ENCODE peak calls at places on chromosomes 1 and 21, in six cellular contexts. N is transverse colon, Q is stomach, Z is H1, H is prostate gland, J is K562. D is an unnamed sample.

GRCh38 chr1:114111731-114112661 is 41.7 kb downstream of the SYT6 start:
- DNase-seq in N (no peak), Q (no peak), Z (no peak), J (no peak), H (no peak), D (no peak)

GRCh38 chr1:225888289-225888897 is 553 bp downstream of the LEFTY1 start:
- DNase-seq in H (no peak), Q (no peak), J (no peak), Z (no peak), N (no peak), D (no peak)

GRCh38 chr1:38208720-38209632 is 162.4 kb upstream of the POU3F1 start:
- DNase-seq in Q (no peak), J (no peak), H (no peak), Z (no peak), N (no peak), D (no peak)

GRCh38 chr1:179025975-179026812 is 500 bp downstream of the FAM20B start:
- DNase-seq in J (peak; percentile 85), N (peak; percentile 87), H (peak; percentile 63), Q (peak; percentile 88), Z (peak; percentile 77), D (peak; percentile 40)

GRCh38 chr1:205601209-205601608 is 30.6 kb downstream of the ELK4 start:
- DNase-seq in Q (no peak), N (no peak), Z (no peak), H (no peak), J (no peak), D (no peak)

GRCh38 chr1:15214507-15214906 is 32.5 kb upstream of the FHAD1 start:
- DNase-seq in Q (no peak), N (peak; percentile 36), J (no peak), H (no peak), Z (no peak), D (no peak)

GRCh38 chr1:18109756-18110597 is 2.4 kb downstream of the IGSF21 start:
- DNase-seq in H (peak; percentile 28), Z (peak; percentile 96), J (peak; percentile 10), N (peak; percentile 37), Q (peak; percentile 36), D (peak; percentile 31)

GRCh38 chr1:10045480-10046355 is 13.0 kb downstream of the UBE4B start:
- DNase-seq in Z (no peak), J (peak; percentile 72), N (no peak), Q (peak; percentile 59), H (peak; percentile 82), D (peak; percentile 62)

GRCh38 chr21:32403201-32403701 is 9.3 kb upstream of the EVA1C start:
- DNase-seq in J (peak; percentile 86), H (peak; percentile 65), Q (peak; percentile 57), Z (peak; percentile 63), N (peak; percentile 59), D (no peak)

GRCh38 chr1:3327936-3328590 is 126.4 kb upstream of the ARHGEF16 start:
- DNase-seq in H (no peak), J (no peak), Z (no peak), Q (no peak), N (no peak), D (no peak)

GRCh38 chr1:66980745-66981367 is 56.1 kb downstream of the MIER1 start:
- DNase-seq in Q (no peak), Z (no peak), H (no peak), J (no peak), N (no peak), D (no peak)

GRCh38 chr1:21280482-21280881 is 9.8 kb downstream of the ECE1 start:
- DNase-seq in J (no peak), N (no peak), Q (no peak), Z (no peak), H (no peak), D (no peak)
- H3K27ac ChIP-seq in J (no peak overlapping the region), N (peak overlapping the region; percentile 72), Q (peak overlapping the region; percentile 88), Z (no peak overlapping the region), H (peak overlapping the region; percentile 69), D (peak overlapping the region; percentile 82)

GRCh38 chr1:1891349-1892078 is 627 bp upstream of the GNB1 start:
- DNase-seq in J (peak; percentile 86), Q (peak; percentile 75), H (peak; percentile 82), Z (no peak), N (peak; percentile 83), D (peak; percentile 80)
- TF ChIP-seq POLR2A in J (peak; percentile 83), Q (no peak), H (peak; percentile 36), Z (no peak), N (peak; percentile 79), D (no peak)

GRCh38 chr1:55289614-55290013 is 74.5 kb upstream of the USP24 start:
- DNase-seq in N (no peak), H (no peak), J (no peak), Z (no peak), Q (no peak), D (no peak)

GRCh38 chr1:55289042-55289441 is 73.9 kb upstream of the USP24 start:
- DNase-seq in Z (no peak), Q (no peak), J (no peak), N (no peak), H (no peak), D (no peak)

GRCh38 chr1:55286851-55287602 is 71.9 kb upstream of the USP24 start:
- DNase-seq in Z (no peak), N (no peak), J (no peak), Q (no peak), H (no peak), D (no peak)

GRCh38 chr1:55287732-55288131 is 72.6 kb upstream of the USP24 start:
- DNase-seq in J (no peak), Z (no peak), H (no peak), Q (no peak), N (no peak), D (no peak)

DNA sequence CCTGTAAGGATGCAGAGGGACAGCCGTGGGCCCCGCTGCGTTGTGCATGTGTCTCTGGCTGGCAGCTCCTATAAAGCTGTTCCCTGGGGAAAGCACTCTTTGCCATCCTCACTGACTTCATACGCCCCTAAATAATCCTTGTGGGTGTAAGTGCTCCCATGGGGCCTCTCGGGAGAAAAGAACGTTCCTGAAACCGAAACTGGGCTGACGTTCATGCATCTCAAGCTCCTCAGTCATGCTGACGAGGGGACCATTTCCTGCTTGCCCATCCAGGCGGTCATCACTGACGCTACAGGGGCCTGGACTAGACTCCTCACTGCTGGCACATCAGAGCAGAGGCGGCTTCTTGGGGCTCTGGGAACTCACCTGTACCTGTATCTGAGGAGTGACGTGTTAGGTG is 73.1 kb upstream of the USP24 start:
- DNase-seq in Z (no peak), N (peak; percentile 19), H (no peak), Q (no peak), J (no peak), D (peak; percentile 37)
- H3K4me3 ChIP-seq in Z (no peak overlapping the region), N (no peak overlapping the region), H (no peak overlapping the region), Q (no peak overlapping the region), J (no peak overlapping the region), D (no peak overlapping the region)

GRCh38 chr1:117809764-117810163 is 119.7 kb downstream of the GDAP2 start:
- DNase-seq in J (no peak), N (no peak), H (no peak), Q (no peak), Z (no peak), D (no peak)
- H3K27ac ChIP-seq in J (no peak overlapping the region), N (no peak overlapping the region), H (no peak overlapping the region), Q (no peak overlapping the region), Z (no peak overlapping the region), D (no peak overlapping the region)

DNA sequence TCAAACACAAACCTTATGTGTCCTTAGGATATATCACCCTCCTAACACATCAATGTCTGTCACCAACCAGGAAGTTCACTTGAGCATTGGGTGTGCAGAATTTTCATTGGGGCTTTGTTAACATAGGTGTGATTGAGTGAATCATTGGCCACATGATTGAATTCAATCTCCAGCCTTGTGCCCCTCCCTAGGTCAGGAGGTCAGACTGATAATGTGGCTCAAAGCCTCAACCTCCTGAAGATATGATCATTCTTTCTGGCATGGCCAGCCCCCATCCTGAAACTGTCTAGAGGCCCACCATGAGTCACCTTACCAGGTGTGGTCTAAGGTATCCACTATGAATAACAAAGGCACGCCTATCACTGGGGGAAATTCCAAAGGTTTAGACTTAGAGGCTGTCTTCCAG is 90.1 kb downstream of the PKN2 start:
- DNase-seq in N (peak; percentile 66), Q (peak; percentile 42), J (no peak), Z (no peak), H (no peak), D (no peak)
- TF ChIP-seq POLR2A in N (peak; percentile 41), Q (no peak), J (no peak), Z (peak; percentile 27), H (no peak), D (no peak)

DNA sequence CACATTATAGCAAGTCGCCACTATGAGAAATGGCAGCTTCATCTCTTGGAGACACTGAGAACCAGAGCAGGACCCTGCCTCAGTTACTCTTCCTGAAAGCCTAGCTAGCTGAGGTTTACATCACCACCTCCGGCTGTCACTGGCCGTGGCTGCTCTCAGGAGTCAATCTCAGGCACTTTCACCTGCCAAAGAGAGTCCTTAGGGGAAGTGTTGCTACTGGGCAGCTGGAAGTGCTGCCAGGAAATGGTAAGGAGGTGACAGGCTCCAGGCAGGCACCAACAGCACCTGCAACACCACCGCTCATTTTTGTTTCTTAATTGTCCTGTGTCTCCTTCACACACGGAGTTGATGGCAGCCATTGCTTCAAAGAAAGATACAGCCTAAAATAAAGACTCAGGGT is 92.5 kb downstream of the DSCAM start:
- DNase-seq in H (no peak), Q (no peak), J (no peak), N (no peak), Z (no peak), D (no peak)
- H3K4me3 ChIP-seq in H (no peak overlapping the region), Q (no peak overlapping the region), J (no peak overlapping the region), N (no peak overlapping the region), Z (no peak overlapping the region), D (no peak overlapping the region)

GRCh38 chr1:208207388-208208131 is 36.6 kb downstream of the PLXNA2 start:
- DNase-seq in N (no peak), Q (peak; percentile 90), J (no peak), Z (no peak), H (peak; percentile 77), D (peak; percentile 29)
- H3K27ac ChIP-seq in N (peak overlapping the region; percentile 84), Q (peak overlapping the region; percentile 89), J (no peak overlapping the region), Z (no peak overlapping the region), H (peak overlapping the region; percentile 58), D (peak overlapping the region; percentile 66)

DNA sequence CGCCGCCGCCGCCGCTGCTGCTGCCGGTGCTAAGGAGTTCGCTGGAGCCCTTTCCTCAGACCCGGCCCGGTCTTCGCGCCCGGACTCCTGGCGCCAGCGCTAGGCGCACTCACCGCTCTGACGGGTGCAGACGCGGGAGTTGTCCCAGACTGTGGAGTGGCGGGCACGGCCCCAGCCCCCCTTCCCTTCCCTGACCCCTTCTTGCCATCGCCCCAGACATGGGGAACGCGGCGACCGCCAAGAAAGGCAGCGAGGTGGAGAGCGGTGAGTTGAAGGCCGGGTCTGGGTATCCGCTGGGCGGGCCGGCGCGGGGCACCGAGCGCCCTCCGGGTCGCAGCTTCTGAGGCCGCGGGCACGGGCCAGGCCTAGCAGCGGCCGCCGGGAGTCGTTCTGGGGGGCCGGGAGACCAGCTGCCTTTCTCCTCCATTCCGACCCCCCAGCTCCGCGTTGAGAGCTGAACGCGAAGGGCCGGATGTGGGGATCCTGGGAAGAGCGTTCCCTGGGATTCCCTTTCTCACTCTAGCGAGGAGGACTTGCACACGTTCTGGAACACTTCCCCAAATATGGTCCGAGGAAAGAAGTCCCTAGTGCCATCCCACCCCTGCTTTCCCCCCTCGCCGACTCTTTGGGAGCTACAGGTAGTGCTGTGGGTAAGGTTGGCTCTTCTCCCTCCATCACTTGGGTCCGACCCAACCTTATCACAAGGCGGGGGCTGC is 65.8 kb upstream of the PRKACB start:
- DNase-seq in Q (no peak), J (peak; percentile 54), Z (peak; percentile 79), N (no peak), H (no peak), D (no peak)
- TF ChIP-seq POLR2A in Q (no peak), J (no peak), Z (no peak), N (peak; percentile 5), H (peak; percentile 57), D (no peak)

D was measured in gastrocnemius medialis.